ENCODE peak calls at places on chromosomes 11 and 22, in six cellular contexts. One of them, this sample, is unnamed.

GRCh38 chr11:8082391-8083087 is 1.5 kb downstream of the TUB start:
- DNase-seq in IMR-90: no peak
- DNase-seq in fibroblast of the aortic adventitia: peak
- DNase-seq in HCT116: no peak
- DNase-seq in fibroblast of lung: no peak
- DNase-seq in psoas muscle: no peak
- DNase-seq in this sample: no peak

GRCh38 chr11:127037001-127037400 is 36.4 kb upstream of the KIRREL3 start:
- DNase-seq in IMR-90: no peak
- DNase-seq in fibroblast of the aortic adventitia: no peak
- DNase-seq in HCT116: no peak
- DNase-seq in fibroblast of lung: no peak
- DNase-seq in psoas muscle: no peak
- DNase-seq in this sample: no peak

GRCh38 chr11:61042961-61043540 is 59.2 kb upstream of the CD5 start:
- DNase-seq in IMR-90: no peak
- DNase-seq in fibroblast of the aortic adventitia: no peak
- DNase-seq in HCT116: no peak
- DNase-seq in fibroblast of lung: no peak
- DNase-seq in psoas muscle: no peak
- DNase-seq in this sample: no peak

GRCh38 chr11:27307232-27307631 is 55.8 kb downstream of the CCDC34 start:
- DNase-seq in IMR-90: no peak
- DNase-seq in fibroblast of the aortic adventitia: no peak
- DNase-seq in HCT116: no peak
- DNase-seq in fibroblast of lung: no peak
- DNase-seq in psoas muscle: no peak
- DNase-seq in this sample: no peak

GRCh38 chr11:121466063-121466794 is 13.5 kb upstream of the SORL1-AS1 start:
- DNase-seq in IMR-90: peak
- DNase-seq in fibroblast of the aortic adventitia: peak
- DNase-seq in HCT116: peak
- DNase-seq in fibroblast of lung: peak
- DNase-seq in psoas muscle: peak
- DNase-seq in this sample: peak

GRCh38 chr11:72585762-72586590 is 88.2 kb downstream of the PDE2A start:
- DNase-seq in IMR-90: peak
- DNase-seq in fibroblast of the aortic adventitia: peak
- DNase-seq in HCT116: peak
- DNase-seq in fibroblast of lung: peak
- DNase-seq in psoas muscle: no peak
- DNase-seq in this sample: peak

GRCh38 chr22:50269573-50270301 is 443 bp downstream of the MAPK11 start:
- DNase-seq in IMR-90: peak
- DNase-seq in fibroblast of the aortic adventitia: peak
- DNase-seq in HCT116: no peak
- DNase-seq in fibroblast of lung: peak
- DNase-seq in psoas muscle: no peak
- DNase-seq in this sample: peak

GRCh38 chr11:83773950-83774880 is 488.0 kb upstream of the CCDC90B start:
- DNase-seq in IMR-90: peak
- DNase-seq in fibroblast of the aortic adventitia: peak
- DNase-seq in HCT116: no peak
- DNase-seq in fibroblast of lung: peak
- DNase-seq in psoas muscle: no peak
- DNase-seq in this sample: peak

GRCh38 chr22:30309981-30310672 is 16.6 kb downstream of the TBC1D10A start:
- DNase-seq in IMR-90: peak
- DNase-seq in fibroblast of the aortic adventitia: peak
- DNase-seq in HCT116: no peak
- DNase-seq in fibroblast of lung: peak
- DNase-seq in psoas muscle: no peak
- DNase-seq in this sample: peak

GRCh38 chr11:67406969-67407699 is 3.3 kb downstream of the TBC1D10C start:
- DNase-seq in IMR-90: no peak
- DNase-seq in fibroblast of the aortic adventitia: no peak
- DNase-seq in HCT116: no peak
- DNase-seq in fibroblast of lung: no peak
- DNase-seq in psoas muscle: no peak
- DNase-seq in this sample: no peak

GRCh38 chr22:34897126-34897525 is 168.8 kb upstream of the ISX start:
- DNase-seq in IMR-90: no peak
- DNase-seq in fibroblast of the aortic adventitia: no peak
- DNase-seq in HCT116: no peak
- DNase-seq in fibroblast of lung: peak
- DNase-seq in psoas muscle: no peak
- DNase-seq in this sample: no peak

GRCh38 chr11:7675640-7676039 is 2.3 kb upstream of the CYB5R2 start:
- DNase-seq in IMR-90: no peak
- DNase-seq in fibroblast of the aortic adventitia: no peak
- DNase-seq in HCT116: no peak
- DNase-seq in fibroblast of lung: no peak
- DNase-seq in psoas muscle: no peak
- DNase-seq in this sample: no peak

GRCh38 chr11:61028135-61028729 is 56.8 kb downstream of the CD6 start:
- DNase-seq in IMR-90: no peak
- DNase-seq in fibroblast of the aortic adventitia: no peak
- DNase-seq in HCT116: no peak
- DNase-seq in fibroblast of lung: no peak
- DNase-seq in psoas muscle: no peak
- DNase-seq in this sample: no peak

GRCh38 chr11:135006800-135007199 is 594.8 kb upstream of the B3GAT1 start:
- DNase-seq in IMR-90: no peak
- DNase-seq in fibroblast of the aortic adventitia: no peak
- DNase-seq in HCT116: no peak
- DNase-seq in fibroblast of lung: no peak
- DNase-seq in psoas muscle: no peak
- DNase-seq in this sample: no peak

GRCh38 chr22:40367342-40367741 is 3.1 kb upstream of the SGSM3 start:
- DNase-seq in IMR-90: no peak
- DNase-seq in fibroblast of the aortic adventitia: no peak
- DNase-seq in HCT116: no peak
- DNase-seq in fibroblast of lung: no peak
- DNase-seq in psoas muscle: no peak
- DNase-seq in this sample: no peak

GRCh38 chr22:47022475-47022874 is 260.0 kb downstream of the TBC1D22A start:
- DNase-seq in IMR-90: no peak
- DNase-seq in fibroblast of the aortic adventitia: no peak
- DNase-seq in HCT116: no peak
- DNase-seq in fibroblast of lung: no peak
- DNase-seq in psoas muscle: no peak
- DNase-seq in this sample: no peak

GRCh38 chr22:40533712-40534378 is 102.7 kb downstream of the MRTFA start:
- DNase-seq in IMR-90: peak
- DNase-seq in fibroblast of the aortic adventitia: peak
- DNase-seq in HCT116: no peak
- DNase-seq in fibroblast of lung: peak
- DNase-seq in psoas muscle: no peak
- DNase-seq in this sample: peak

GRCh38 chr11:26201411-26201810 is 130.5 kb upstream of the ANO3 start:
- DNase-seq in IMR-90: peak
- DNase-seq in fibroblast of the aortic adventitia: peak
- DNase-seq in HCT116: no peak
- DNase-seq in fibroblast of lung: peak
- DNase-seq in psoas muscle: no peak
- DNase-seq in this sample: peak

GRCh38 chr11:127066426-127067090 is 66.0 kb upstream of the KIRREL3 start:
- DNase-seq in IMR-90: no peak
- DNase-seq in fibroblast of the aortic adventitia: no peak
- DNase-seq in HCT116: no peak
- DNase-seq in fibroblast of lung: no peak
- DNase-seq in psoas muscle: no peak
- DNase-seq in this sample: no peak

GRCh38 chr11:130916238-130916855 is at the start of gene SNX19:
- DNase-seq in IMR-90: peak
- DNase-seq in fibroblast of the aortic adventitia: peak
- DNase-seq in HCT116: peak
- DNase-seq in fibroblast of lung: peak
- DNase-seq in psoas muscle: peak
- DNase-seq in this sample: peak

GRCh38 chr11:78256962-78257361 is 68.2 kb downstream of the USP35 start:
- DNase-seq in IMR-90: peak
- DNase-seq in fibroblast of the aortic adventitia: peak
- DNase-seq in HCT116: no peak
- DNase-seq in fibroblast of lung: peak
- DNase-seq in psoas muscle: peak
- DNase-seq in this sample: peak

GRCh38 chr11:116513894-116514293 is 258.9 kb downstream of the BUD13 start:
- DNase-seq in IMR-90: peak
- DNase-seq in fibroblast of the aortic adventitia: peak
- DNase-seq in HCT116: peak
- DNase-seq in fibroblast of lung: peak
- DNase-seq in psoas muscle: no peak
- DNase-seq in this sample: peak

GRCh38 chr22:21650823-21651520 is 8.9 kb downstream of the SDF2L1 start:
- DNase-seq in IMR-90: no peak
- DNase-seq in fibroblast of the aortic adventitia: no peak
- DNase-seq in HCT116: no peak
- DNase-seq in fibroblast of lung: no peak
- DNase-seq in psoas muscle: no peak
- DNase-seq in this sample: no peak

GRCh38 chr11:119148855-119149370 is at the start of gene ABCG4:
- DNase-seq in IMR-90: no peak
- DNase-seq in fibroblast of the aortic adventitia: no peak
- DNase-seq in HCT116: no peak
- DNase-seq in fibroblast of lung: no peak
- DNase-seq in psoas muscle: peak
- DNase-seq in this sample: peak

GRCh38 chr11:125082611-125083311 is 19.7 kb downstream of the SLC37A2 start:
- DNase-seq in IMR-90: peak
- DNase-seq in fibroblast of the aortic adventitia: peak
- DNase-seq in HCT116: peak
- DNase-seq in fibroblast of lung: peak
- DNase-seq in psoas muscle: no peak
- DNase-seq in this sample: peak

GRCh38 chr22:48968201-48968959 is 859.3 kb downstream of the BRD1 start:
- DNase-seq in IMR-90: no peak
- DNase-seq in fibroblast of the aortic adventitia: no peak
- DNase-seq in HCT116: peak
- DNase-seq in fibroblast of lung: no peak
- DNase-seq in psoas muscle: no peak
- DNase-seq in this sample: no peak

GRCh38 chr11:130454495-130455262 is 6.2 kb downstream of the ADAMTS15 start:
- DNase-seq in IMR-90: peak
- DNase-seq in fibroblast of the aortic adventitia: peak
- DNase-seq in HCT116: no peak
- DNase-seq in fibroblast of lung: peak
- DNase-seq in psoas muscle: no peak
- DNase-seq in this sample: peak

GRCh38 chr11:125114518-125114917 is 3.1 kb upstream of the TMEM218 start:
- DNase-seq in IMR-90: no peak
- DNase-seq in fibroblast of the aortic adventitia: no peak
- DNase-seq in HCT116: peak
- DNase-seq in fibroblast of lung: no peak
- DNase-seq in psoas muscle: no peak
- DNase-seq in this sample: no peak

GRCh38 chr11:45457649-45458048 is 171.5 kb upstream of the SYT13 start:
- DNase-seq in IMR-90: peak
- DNase-seq in fibroblast of the aortic adventitia: peak
- DNase-seq in HCT116: no peak
- DNase-seq in fibroblast of lung: peak
- DNase-seq in psoas muscle: no peak
- DNase-seq in this sample: peak

GRCh38 chr11:126007263-126007662 is 55.4 kb downstream of the CDON start:
- DNase-seq in IMR-90: peak
- DNase-seq in fibroblast of the aortic adventitia: peak
- DNase-seq in HCT116: peak
- DNase-seq in fibroblast of lung: peak
- DNase-seq in psoas muscle: no peak
- DNase-seq in this sample: peak

DNA sequence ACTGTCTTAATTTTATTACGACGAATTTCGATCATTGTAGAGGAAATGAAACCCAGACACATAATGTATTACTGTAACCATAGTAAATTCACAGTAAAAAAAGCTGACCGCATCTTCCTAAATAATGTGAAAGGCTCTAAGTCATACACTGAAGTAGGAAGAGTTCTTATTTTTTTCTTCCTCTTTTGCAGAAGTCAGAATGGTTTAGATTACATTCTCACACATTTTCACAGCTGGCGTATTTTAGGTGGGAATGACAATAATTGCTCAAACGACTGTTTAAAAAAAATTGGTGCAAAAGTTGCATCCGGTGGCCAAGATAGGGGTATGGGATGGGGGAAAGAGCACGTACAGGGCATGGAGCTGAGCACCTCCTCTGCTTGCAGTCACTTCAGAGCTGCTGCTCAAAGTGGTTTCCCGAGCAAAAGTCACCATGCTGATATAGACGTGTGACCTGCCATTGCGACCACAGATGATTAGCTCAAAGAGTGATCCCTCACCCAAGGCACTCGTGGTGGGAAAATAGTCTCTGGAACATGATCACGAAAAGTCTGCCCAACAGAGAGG is 35.3 kb downstream of the MMP13 start:
- DNase-seq in IMR-90: no peak
- DNase-seq in fibroblast of the aortic adventitia: no peak
- DNase-seq in HCT116: no peak
- DNase-seq in fibroblast of lung: no peak
- DNase-seq in psoas muscle: no peak
- DNase-seq in this sample: no peak
- TF ChIP-seq CTCF in IMR-90: no peak
- TF ChIP-seq CTCF in fibroblast of the aortic adventitia: no peak
- TF ChIP-seq CTCF in HCT116: no peak
- TF ChIP-seq CTCF in fibroblast of lung: no peak
- TF ChIP-seq CTCF in psoas muscle: no peak
- TF ChIP-seq CTCF in this sample: no peak

GRCh38 chr22:36569999-36570398 is 41.0 kb upstream of the EIF3D start:
- DNase-seq in IMR-90: peak
- DNase-seq in fibroblast of the aortic adventitia: peak
- DNase-seq in HCT116: peak
- DNase-seq in fibroblast of lung: peak
- DNase-seq in psoas muscle: no peak
- DNase-seq in this sample: peak
- TF ChIP-seq CTCF in IMR-90: peak
- TF ChIP-seq CTCF in fibroblast of the aortic adventitia: peak
- TF ChIP-seq CTCF in HCT116: peak
- TF ChIP-seq CTCF in fibroblast of lung: peak
- TF ChIP-seq CTCF in psoas muscle: no peak
- TF ChIP-seq CTCF in this sample: peak

GRCh38 chr11:70326365-70326803 is 55.9 kb downstream of the PPFIA1 start:
- DNase-seq in IMR-90: peak
- DNase-seq in fibroblast of the aortic adventitia: peak
- DNase-seq in HCT116: no peak
- DNase-seq in fibroblast of lung: no peak
- DNase-seq in psoas muscle: no peak
- DNase-seq in this sample: peak
- TF ChIP-seq CTCF in IMR-90: no peak
- TF ChIP-seq CTCF in fibroblast of the aortic adventitia: no peak
- TF ChIP-seq CTCF in HCT116: no peak
- TF ChIP-seq CTCF in fibroblast of lung: no peak
- TF ChIP-seq CTCF in psoas muscle: no peak
- TF ChIP-seq CTCF in this sample: no peak

GRCh38 chr11:3016861-3017260 is 24.7 kb upstream of the NAP1L4 start:
- DNase-seq in IMR-90: no peak
- DNase-seq in fibroblast of the aortic adventitia: no peak
- DNase-seq in HCT116: no peak
- DNase-seq in fibroblast of lung: no peak
- DNase-seq in psoas muscle: no peak
- DNase-seq in this sample: no peak
- TF ChIP-seq CTCF in IMR-90: no peak
- TF ChIP-seq CTCF in fibroblast of the aortic adventitia: no peak
- TF ChIP-seq CTCF in HCT116: peak
- TF ChIP-seq CTCF in fibroblast of lung: no peak
- TF ChIP-seq CTCF in psoas muscle: no peak
- TF ChIP-seq CTCF in this sample: peak